ENCODE peak calls at places on chromosomes 7 and 10, in five cellular contexts. M, P, S, Z and O are unnamed samples.

GRCh38 chr10:76942556-76943416 is 694.8 kb downstream of the KCNMA1 start:
- DNase-seq in Z (no peak), P (no peak), M (no peak), S (no peak), O (no peak)

GRCh38 chr10:23351914-23352313 is 7.3 kb upstream of the C10orf67 start:
- DNase-seq in S (no peak), P (no peak), M (no peak), Z (no peak), O (peak)

GRCh38 chr10:121596668-121597503 is 1.4 kb downstream of the FGFR2 start:
- DNase-seq in S (no peak), Z (no peak), M (no peak), P (peak), O (no peak)

GRCh38 chr10:9209105-9209798 is 1154.8 kb downstream of the GATA3 start:
- DNase-seq in P (peak), Z (peak), M (peak), S (peak), O (peak)

GRCh38 chr10:55822096-55822495 is 539.0 kb downstream of the ZWINT start:
- DNase-seq in Z (no peak), S (no peak), P (no peak), M (no peak), O (no peak)

GRCh38 chr10:30769361-30769760 is 139.8 kb upstream of the LYZL2 start:
- DNase-seq in M (no peak), P (no peak), Z (no peak), S (no peak), O (no peak)

GRCh38 chr10:102752934-102753664 is 9.4 kb downstream of the WBP1L start:
- DNase-seq in S (peak), M (peak), Z (no peak), P (peak), O (peak)

GRCh38 chr10:70742537-70743429 is 42.4 kb downstream of the TBATA start:
- DNase-seq in P (no peak), Z (no peak), M (no peak), S (peak), O (peak)

GRCh38 chr10:21273400-21273968 is 252.0 kb downstream of the SKIDA1 start:
- DNase-seq in M (no peak), P (no peak), S (no peak), Z (no peak), O (no peak)

GRCh38 chr10:70267161-70267933 is 16.5 kb downstream of the NPFFR1 start:
- DNase-seq in M (no peak), S (peak), Z (no peak), P (peak), O (peak)

GRCh38 chr10:11147723-11148122 is 130.1 kb downstream of the CELF2 start:
- DNase-seq in S (peak), M (no peak), Z (no peak), P (no peak), O (no peak)

GRCh38 chr7:2566890-2567662 is 8.3 kb downstream of the IQCE start:
- DNase-seq in Z (no peak), P (no peak), S (no peak), M (peak), O (no peak)

GRCh38 chr10:3054183-3054815 is 13.0 kb upstream of the PFKP start:
- DNase-seq in S (no peak), M (no peak), P (no peak), Z (no peak), O (no peak)

GRCh38 chr7:43650457-43651052 is 67.6 kb downstream of the STK17A start:
- DNase-seq in M (no peak), Z (no peak), P (no peak), S (peak), O (no peak)

GRCh38 chr10:106311590-106311989 is 852.9 kb downstream of the SORCS1 start:
- DNase-seq in Z (no peak), S (no peak), M (no peak), P (no peak), O (no peak)

GRCh38 chr7:97075928-97076327 is 41.6 kb upstream of the SDHAF3 start:
- DNase-seq in M (no peak), Z (no peak), S (no peak), P (no peak), O (no peak)

GRCh38 chr10:72068901-72069446 is 19.4 kb downstream of the SPOCK2 start:
- DNase-seq in P (no peak), M (no peak), Z (no peak), S (no peak), O (no peak)

GRCh38 chr7:1536768-1537630 is 6.5 kb downstream of the MAFK start:
- DNase-seq in M (no peak), P (peak), Z (no peak), S (no peak), O (peak)

GRCh38 chr7:143334244-143334643 is 18.3 kb downstream of the CLCN1 start:
- DNase-seq in M (no peak), S (no peak), Z (no peak), P (no peak), O (no peak)